ENCODE peak calls at places on chromosomes 1 and 21, in eight cellular contexts. M, V, Z, J, G, U, N and T are unnamed samples.

GRCh38 chr1:182444497-182444896 is 5.4 kb upstream of the RGSL1 start:
- DNase-seq in M (no peak), V (no peak), Z (no peak), J (no peak), G (no peak), U (no peak), N (no peak), T (no peak)

GRCh38 chr1:182279724-182280506 is 111.7 kb downstream of the GLUL start:
- DNase-seq in M (no peak), V (no peak), Z (no peak), J (peak; percentile 48), G (peak; percentile 46), U (no peak), N (peak; percentile 23), T (no peak)

GRCh38 chr1:56584910-56585528 is 5.7 kb upstream of the PLPP3 start:
- DNase-seq in M (peak; percentile 77), V (no peak), Z (peak; percentile 84), J (no peak), G (no peak), U (no peak), N (peak; percentile 30), T (no peak)

GRCh38 chr1:112599513-112599912 is 19.4 kb downstream of the ST7L start:
- DNase-seq in M (no peak), V (no peak), Z (no peak), J (no peak), G (no peak), U (no peak), N (no peak), T (no peak)

GRCh38 chr1:30611741-30612309 is 111.6 kb downstream of the MATN1 start:
- DNase-seq in M (no peak), V (no peak), Z (no peak), J (peak; percentile 3), G (no peak), U (no peak), N (no peak), T (no peak)

GRCh38 chr21:38725196-38726157 is 80.3 kb upstream of the ETS2 start:
- DNase-seq in M (no peak), V (no peak), Z (no peak), J (no peak), G (no peak), U (no peak), N (no peak), T (no peak)

GRCh38 chr1:172951728-172952365 is 98.9 kb downstream of the TNFSF18 start:
- DNase-seq in M (peak; percentile 91), V (no peak), Z (peak; percentile 96), J (peak; percentile 39), G (no peak), U (no peak), N (peak; percentile 25), T (no peak)

GRCh38 chr21:31921079-31921478 is 48.3 kb downstream of the HUNK start:
- DNase-seq in M (peak; percentile 91), V (no peak), Z (no peak), J (no peak), G (no peak), U (no peak), N (no peak), T (no peak)

GRCh38 chr1:244057474-244058385 is 6.6 kb downstream of the ZBTB18 start:
- DNase-seq in M (no peak), V (no peak), Z (no peak), J (no peak), G (no peak), U (no peak), N (no peak), T (no peak)

GRCh38 chr1:221643404-221644175 is 98.3 kb downstream of the DUSP10 start:
- DNase-seq in M (no peak), V (no peak), Z (no peak), J (no peak), G (no peak), U (no peak), N (no peak), T (no peak)

GRCh38 chr1:60998786-60999185 is 83.6 kb upstream of the NFIA start:
- DNase-seq in M (no peak), V (no peak), Z (no peak), J (no peak), G (no peak), U (no peak), N (no peak), T (no peak)

GRCh38 chr1:153646672-153647374 is 11.7 kb upstream of the SNAPIN start:
- DNase-seq in M (no peak), V (no peak), Z (no peak), J (no peak), G (no peak), U (no peak), N (no peak), T (no peak)

GRCh38 chr1:116019653-116020253 is 43.4 kb downstream of the SLC22A15 start:
- DNase-seq in M (no peak), V (no peak), Z (no peak), J (no peak), G (no peak), U (no peak), N (no peak), T (no peak)

GRCh38 chr1:185245466-185245865 is 71.6 kb downstream of the IVNS1ABP start:
- DNase-seq in M (no peak), V (no peak), Z (no peak), J (no peak), G (no peak), U (no peak), N (no peak), T (no peak)

GRCh38 chr1:186139706-186140105 is 235.3 kb downstream of the TPR start:
- DNase-seq in M (peak; percentile 57), V (no peak), Z (peak; percentile 4), J (peak; percentile 20), G (no peak), U (no peak), N (no peak), T (no peak)

GRCh38 chr1:15417365-15417934 is 7.8 kb downstream of the EFHD2 start:
- DNase-seq in M (peak; percentile 83), V (no peak), Z (peak; percentile 52), J (no peak), G (no peak), U (peak; percentile 73), N (no peak), T (no peak)

GRCh38 chr1:182217967-182218366 is 156.5 kb upstream of the ZNF648 start:
- DNase-seq in M (no peak), V (no peak), Z (no peak), J (no peak), G (no peak), U (no peak), N (peak; percentile 21), T (no peak)

GRCh38 chr1:38835230-38835827 is 24.2 kb downstream of the RRAGC start:
- DNase-seq in M (peak; percentile 87), V (no peak), Z (peak; percentile 90), J (no peak), G (no peak), U (no peak), N (peak; percentile 77), T (no peak)

GRCh38 chr1:30450148-30450817 is 273.1 kb downstream of the MATN1 start:
- DNase-seq in M (no peak), V (no peak), Z (no peak), J (no peak), G (no peak), U (no peak), N (no peak), T (peak; percentile 28)

GRCh38 chr21:28239345-28239744 is 753.3 kb downstream of the LTN1 start:
- DNase-seq in M (no peak), V (no peak), Z (peak; percentile 49), J (peak; percentile 60), G (peak; percentile 61), U (no peak), N (no peak), T (no peak)

GRCh38 chr21:28235169-28235892 is 757.3 kb downstream of the LTN1 start:
- DNase-seq in M (no peak), V (no peak), Z (no peak), J (no peak), G (peak; percentile 22), U (no peak), N (no peak), T (no peak)

GRCh38 chr21:28240586-28240985 is 752.1 kb downstream of the LTN1 start:
- DNase-seq in M (peak; percentile 81), V (no peak), Z (peak; percentile 88), J (no peak), G (no peak), U (no peak), N (no peak), T (no peak)

GRCh38 chr21:28233536-28234220 is 759.0 kb downstream of the LTN1 start:
- DNase-seq in M (no peak), V (no peak), Z (no peak), J (no peak), G (peak; percentile 15), U (no peak), N (no peak), T (no peak)

DNA sequence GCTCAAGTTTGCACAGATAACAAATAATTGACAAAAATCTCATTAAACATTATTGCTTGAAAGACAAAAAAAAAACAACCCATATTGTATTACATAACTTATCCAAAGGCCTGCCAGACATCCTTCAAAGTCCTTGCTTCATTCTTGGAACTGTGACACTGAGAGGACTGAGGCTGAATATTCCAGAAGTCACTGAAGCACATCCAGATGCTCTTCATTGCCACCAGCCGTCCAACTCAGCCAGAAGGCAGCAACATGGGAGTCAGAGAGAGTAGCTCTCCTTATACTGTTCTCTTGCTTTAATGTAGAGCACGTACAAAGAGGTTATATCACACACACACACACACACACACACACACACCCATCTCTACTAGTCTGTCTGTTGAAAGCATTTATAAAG is 755.0 kb downstream of the LTN1 start:
- DNase-seq in M (no peak), V (no peak), Z (no peak), J (no peak), G (peak; percentile 18), U (no peak), N (no peak), T (no peak)
- TF ChIP-seq CTCF in M (no peak), V (no peak), Z (no peak), J (no peak), G (no peak), U (no peak), N (no peak), T (no peak)

GRCh38 chr1:220007438-220007837 is 38.9 kb downstream of the EPRS1 start:
- DNase-seq in M (peak; percentile 71), V (no peak), Z (no peak), J (no peak), G (no peak), U (no peak), N (no peak), T (no peak)
- H3K36me3 ChIP-seq in M (peaks cover 25% of the 10 kb centered on the region), V (no peaks in the 10 kb centered on the region), Z (peaks cover 4% of the 10 kb centered on the region), J (no peaks in the 10 kb centered on the region), G (peaks cover 91% of the 10 kb centered on the region), U (no peaks in the 10 kb centered on the region), N (no peaks in the 10 kb centered on the region), T (peaks cover 54% of the 10 kb centered on the region)

DNA sequence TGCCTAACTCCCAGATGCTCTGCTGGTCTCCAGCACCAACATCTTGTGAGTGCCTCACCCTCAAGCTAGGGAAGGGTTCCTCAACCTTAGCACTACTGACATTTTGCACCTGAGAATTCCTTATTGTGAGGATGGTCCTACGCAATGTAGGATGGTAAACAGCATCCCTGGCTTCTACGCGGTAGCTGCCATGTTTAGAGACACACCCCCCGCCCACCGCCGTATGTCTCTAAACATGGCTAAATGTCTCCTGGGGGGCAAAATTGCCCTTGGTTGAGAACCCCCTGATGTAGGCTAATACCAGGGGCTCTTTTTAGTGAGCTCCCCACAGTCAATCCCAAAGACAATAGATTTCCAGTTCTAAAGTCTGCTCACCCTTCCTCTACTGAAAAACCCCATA is 2.5 kb upstream of the MAP7D1 start:
- DNase-seq in M (no peak), V (no peak), Z (no peak), J (no peak), G (no peak), U (no peak), N (no peak), T (no peak)
- H3K4me1 ChIP-seq in M (peaks cover 26% of the 10 kb centered on the region), V (peaks cover 22% of the 10 kb centered on the region), Z (peaks cover 26% of the 10 kb centered on the region), J (peaks cover 17% of the 10 kb centered on the region), G (peaks cover 84% of the 10 kb centered on the region), U (peaks cover 41% of the 10 kb centered on the region), N (peaks cover 26% of the 10 kb centered on the region), T (peaks cover 34% of the 10 kb centered on the region)

GRCh38 chr1:23100074-23100748 is 68.4 kb downstream of the LUZP1 start:
- DNase-seq in M (peak; percentile 96), V (no peak), Z (peak; percentile 89), J (peak; percentile 70), G (no peak), U (no peak), N (no peak), T (no peak)
- TF ChIP-seq CTCF in M (no peak), V (no peak), Z (peak; percentile 11), J (no peak), G (no peak), U (no peak), N (no peak), T (no peak)